ENCODE peak calls at places on chromosomes 11 and 22, in ten cellular contexts. G, W, H, X, Q, Y, S, V, I and F are unnamed samples.

GRCh38 chr11:20668844-20669832 is at the start of gene NELL1:
- DNase-seq in Y (peak; percentile 66), H (no peak), I (no peak), Q (no peak), X (no peak), V (no peak), W (no peak), G (no peak), S (no peak), F (no peak)

GRCh38 chr11:3907590-3907989 is 52.1 kb downstream of the STIM1 start:
- DNase-seq in G (no peak), H (no peak), W (no peak), X (no peak), V (no peak), Y (no peak), Q (no peak), S (no peak), I (no peak), F (no peak)

GRCh38 chr11:131656839-131657211 is 286.4 kb downstream of the NTM start:
- DNase-seq in G (no peak), S (no peak), V (no peak), I (no peak), H (no peak), Q (no peak), W (no peak), X (no peak), Y (no peak), F (no peak)

GRCh38 chr22:36368359-36368983 is 19.3 kb downstream of the MYH9 start:
- DNase-seq in W (peak; percentile 72), Q (no peak), X (no peak), G (no peak), S (peak; percentile 48), H (no peak), Y (no peak), I (peak; percentile 78), V (peak; percentile 72), F (no peak)

GRCh38 chr11:4926607-4927006 is 2.5 kb upstream of the OR51G1 start:
- DNase-seq in G (no peak), W (no peak), X (no peak), I (peak; percentile 47), Q (no peak), S (no peak), V (no peak), H (no peak), Y (no peak), F (no peak)

GRCh38 chr22:27110985-27111451 is 453.6 kb downstream of the MIAT start:
- DNase-seq in G (no peak), H (no peak), I (peak; percentile 71), S (no peak), Y (no peak), W (peak; percentile 49), Q (no peak), V (no peak), X (peak; percentile 38), F (no peak)

GRCh38 chr11:62604460-62605130 is 2.9 kb upstream of the MTA2 start:
- DNase-seq in X (no peak), S (no peak), Y (no peak), I (no peak), V (no peak), H (no peak), W (peak; percentile 62), G (no peak), Q (no peak), F (no peak)

GRCh38 chr22:19665784-19666662 is 48.3 kb upstream of the SEPTIN5 start:
- DNase-seq in Q (no peak), V (no peak), S (no peak), W (no peak), X (no peak), I (no peak), G (no peak), Y (no peak), H (no peak), F (no peak)

GRCh38 chr11:46410021-46410420 is 18.4 kb upstream of the CHRM4 start:
- DNase-seq in X (no peak), S (no peak), I (no peak), G (no peak), H (no peak), Y (peak; percentile 55), Q (no peak), W (no peak), V (no peak), F (no peak)

GRCh38 chr22:50027639-50028537 is 15.3 kb upstream of the IL17REL start:
- DNase-seq in H (no peak), G (peak; percentile 55), S (no peak), Y (no peak), I (peak; percentile 13), Q (no peak), X (peak; percentile 37), W (no peak), V (no peak), F (no peak)

GRCh38 chr11:75263944-75264349 is 23.4 kb downstream of the TPBGL start:
- DNase-seq in Q (no peak), G (peak; percentile 70), H (no peak), W (no peak), I (peak; percentile 12), Y (no peak), S (peak; percentile 16), V (no peak), X (no peak), F (no peak)

GRCh38 chr22:27401321-27401720 is 400.2 kb downstream of the MN1 start:
- DNase-seq in V (no peak), S (no peak), Y (no peak), X (no peak), I (peak; percentile 32), Q (no peak), W (no peak), G (no peak), H (no peak), F (no peak)

GRCh38 chr11:128422576-128423370 is 164.6 kb downstream of the ETS1 start:
- DNase-seq in G (no peak), Y (no peak), X (no peak), H (no peak), I (no peak), S (peak; percentile 71), W (no peak), V (no peak), Q (peak; percentile 46), F (no peak)

GRCh38 chr22:18088825-18089568 is 11.2 kb downstream of the PEX26 start:
- DNase-seq in G (no peak), I (no peak), V (peak; percentile 86), X (no peak), Y (no peak), H (peak; percentile 76), Q (peak; percentile 61), S (no peak), W (peak; percentile 56), F (no peak)

GRCh38 chr22:23782649-23783048 is 4.1 kb upstream of the SMARCB1 start:
- DNase-seq in W (no peak), I (no peak), Q (no peak), G (no peak), H (no peak), S (no peak), V (no peak), X (no peak), Y (no peak), F (no peak)
- TF ChIP-seq POLR2A in W (no peak), I (no peak), Q (no peak), G (no peak), H (no peak), S (no peak), V (no peak), X (no peak), Y (no peak), F (no peak)

GRCh38 chr11:122197055-122197987 is 81.3 kb upstream of the BLID start:
- DNase-seq in V (peak; percentile 67), I (peak; percentile 99), X (peak; percentile 87), G (no peak), H (no peak), S (no peak), Y (no peak), W (peak; percentile 57), Q (no peak), F (no peak)
- TF ChIP-seq POLR2A in V (no peak), I (peak; percentile 36), X (no peak), G (no peak), H (no peak), S (no peak), Y (no peak), W (no peak), Q (no peak), F (no peak)

GRCh38 chr22:41288245-41288946 is 2.4 kb upstream of the RANGAP1 start:
- DNase-seq in W (peak; percentile 92), S (no peak), I (peak; percentile 88), Y (no peak), X (peak; percentile 71), Q (peak; percentile 77), G (peak; percentile 69), H (no peak), V (peak; percentile 47), F (peak; percentile 80)

GRCh38 chr22:41285820-41286638 is at the start of gene RANGAP1:
- DNase-seq in X (peak; percentile 92), Q (peak; percentile 98), W (peak; percentile 97), G (peak; percentile 98), S (peak; percentile 99), Y (peak; percentile 95), V (peak; percentile 98), I (peak; percentile 98), H (peak; percentile 97), F (peak; percentile 98)

GRCh38 chr22:41285441-41285819 is 557 bp downstream of the RANGAP1 start:
- DNase-seq in Q (peak; percentile 64), V (peak; percentile 92), Y (peak; percentile 49), H (no peak), I (peak; percentile 96), X (no peak), S (peak; percentile 54), W (peak; percentile 56), G (peak; percentile 73), F (peak; percentile 20)

GRCh38 chr22:41284465-41284864 is 1.5 kb downstream of the RANGAP1 start:
- DNase-seq in S (no peak), W (no peak), H (no peak), I (no peak), V (no peak), Y (no peak), Q (peak; percentile 26), G (no peak), X (no peak), F (no peak)

GRCh38 chr22:41286639-41287091 is 678 bp upstream of the RANGAP1 start:
- DNase-seq in V (peak; percentile 52), H (no peak), Q (no peak), I (peak; percentile 38), G (no peak), X (no peak), S (no peak), Y (no peak), W (peak; percentile 60), F (peak; percentile 26)
- TF ChIP-seq POLR2A in V (no peak), H (no peak), Q (no peak), I (no peak), G (no peak), X (no peak), S (no peak), Y (no peak), W (peak; percentile 38), F (no peak)

DNA sequence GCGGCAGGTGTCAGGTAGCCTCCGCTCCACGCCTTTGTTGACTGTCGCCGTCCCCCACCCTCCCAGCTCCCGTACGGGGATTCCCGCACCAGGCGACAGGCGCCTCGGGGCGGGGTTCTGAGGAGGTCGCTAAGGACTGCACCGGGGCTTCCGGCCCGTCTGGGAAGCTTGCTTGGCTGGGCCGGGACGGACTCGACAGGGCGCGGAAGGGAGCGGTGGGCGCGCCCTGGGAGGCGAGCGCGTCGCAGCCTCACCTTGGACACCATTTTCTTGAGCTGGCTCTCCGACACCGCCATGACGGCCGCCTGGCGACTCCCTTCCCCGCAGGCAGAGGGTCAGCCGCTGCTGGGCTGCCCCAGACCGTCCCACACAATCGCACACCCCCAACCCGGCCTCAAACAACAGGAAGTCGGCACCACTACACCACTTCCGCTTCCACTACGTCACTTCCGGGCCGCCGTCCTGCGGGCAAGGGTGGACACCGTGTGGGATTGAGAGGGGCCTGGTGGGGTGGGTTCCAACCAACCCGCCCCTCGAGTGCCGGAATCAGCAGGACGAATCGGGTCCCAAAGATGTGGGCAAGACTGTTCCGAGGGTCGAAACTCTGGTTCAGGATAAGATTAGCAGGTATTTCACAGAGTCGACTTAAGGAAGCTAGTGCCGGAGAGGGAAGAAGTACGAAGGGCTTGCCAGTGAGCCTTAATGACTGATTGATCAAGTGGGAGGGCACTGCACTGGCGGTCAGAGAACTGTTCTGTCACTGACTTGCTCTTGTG is at the start of gene TSG101:
- DNase-seq in I (peak; percentile 92), G (peak; percentile 95), W (peak; percentile 94), S (peak; percentile 97), X (peak; percentile 93), Y (peak; percentile 96), Q (peak; percentile 89), V (peak; percentile 93), H (peak; percentile 82), F (peak; percentile 91)
- TF ChIP-seq POLR2A in I (peak; percentile 87), G (peak; percentile 93), W (peak; percentile 95), S (peak; percentile 87), X (peak; percentile 91), Y (peak; percentile 81), Q (peak; percentile 89), V (peak; percentile 67), H (peak; percentile 86), F (peak; percentile 66)